ENCODE peak calls at places on chromosomes 7 and 10, in six cellular contexts. W is IMR-90, Y is uterus, Z is PC-3, U is dorsolateral prefrontal cortex, E is HL-60. I is an unnamed sample.
A peak's percentile ranks its signal among the peaks of the same experiment; 100 is the strongest.

GRCh38 chr7:155861480-155861868 is 49.2 kb upstream of the SHH start:
- DNase-seq in W (no peak), Y (no peak), Z (peak; percentile 29), U (no peak), E (no peak), I (no peak)

GRCh38 chr7:159328096-159328495 is 183.4 kb upstream of the VIPR2 start:
- DNase-seq in W (no peak), Y (no peak), Z (no peak), U (no peak), E (no peak), I (peak; percentile 2)

GRCh38 chr7:112031689-112032088 is 174.5 kb downstream of the DOCK4 start:
- DNase-seq in W (no peak), Y (no peak), Z (no peak), U (no peak), E (no peak), I (no peak)

GRCh38 chr7:73712773-73713172 is 6.7 kb downstream of the STX1A start:
- DNase-seq in W (no peak), Y (no peak), Z (no peak), U (no peak), E (no peak), I (no peak)

GRCh38 chr10:80196270-80196949 is 8.9 kb downstream of the ANXA11 start:
- DNase-seq in W (peak; percentile 61), Y (no peak), Z (peak; percentile 100), U (no peak), E (no peak), I (no peak)

GRCh38 chr7:55432937-55433784 is 68.0 kb downstream of the LANCL2 start:
- DNase-seq in W (peak; percentile 59), Y (no peak), Z (peak; percentile 66), U (no peak), E (no peak), I (peak; percentile 61)

GRCh38 chr10:52663161-52663560 is 109.4 kb downstream of the MBL2 start:
- DNase-seq in W (no peak), Y (no peak), Z (no peak), U (no peak), E (no peak), I (no peak)

GRCh38 chr7:114151777-114152176 is 233.0 kb upstream of the PPP1R3A start:
- DNase-seq in W (no peak), Y (no peak), Z (no peak), U (no peak), E (no peak), I (no peak)

GRCh38 chr7:21828846-21829245 is 116.9 kb downstream of the CDCA7L start:
- DNase-seq in W (no peak), Y (no peak), Z (no peak), U (no peak), E (no peak), I (no peak)

GRCh38 chr10:79269443-79269842 is 77.8 kb upstream of the PPIF start:
- DNase-seq in W (no peak), Y (no peak), Z (no peak), U (no peak), E (no peak), I (no peak)

GRCh38 chr10:24415455-24416169 is 206.7 kb downstream of the KIAA1217 start:
- DNase-seq in W (peak; percentile 22), Y (peak; percentile 68), Z (peak; percentile 3), U (peak; percentile 67), E (no peak), I (peak; percentile 58)

GRCh38 chr7:93117852-93118530 is at the start of gene SAMD9:
- DNase-seq in W (peak; percentile 77), Y (peak; percentile 39), Z (peak; percentile 83), U (no peak), E (peak; percentile 8), I (peak; percentile 87)

GRCh38 chr10:5977471-5978370 is at the start of gene IL15RA:
- DNase-seq in W (peak; percentile 72), Y (peak; percentile 73), Z (peak; percentile 77), U (peak; percentile 50), E (no peak), I (peak; percentile 64)

GRCh38 chr7:73968511-73968910 is 59.5 kb upstream of the ELN start:
- DNase-seq in W (no peak), Y (no peak), Z (no peak), U (no peak), E (no peak), I (no peak)

GRCh38 chr10:70672993-70673928 is 955 bp downstream of the ADAMTS14 start:
- DNase-seq in W (peak; percentile 75), Y (peak; percentile 65), Z (peak; percentile 92), U (peak; percentile 19), E (no peak), I (peak; percentile 93)

GRCh38 chr10:79492256-79492655 is 20.1 kb upstream of the EIF5AL1 start:
- DNase-seq in W (no peak), Y (no peak), Z (no peak), U (no peak), E (no peak), I (no peak)

GRCh38 chr7:92717982-92718716 is 118.2 kb downstream of the CDK6 start:
- DNase-seq in W (peak; percentile 57), Y (peak; percentile 25), Z (peak; percentile 70), U (peak; percentile 58), E (no peak), I (peak; percentile 55)

GRCh38 chr7:2028733-2029132 is 204.0 kb downstream of the MAD1L1 start:
- DNase-seq in W (no peak), Y (no peak), Z (no peak), U (no peak), E (no peak), I (no peak)

GRCh38 chr7:159012353-159013069 is 132.2 kb downstream of the VIPR2 start:
- DNase-seq in W (no peak), Y (no peak), Z (peak; percentile 67), U (no peak), E (no peak), I (no peak)

GRCh38 chr10:131726460-131726861 is 174.3 kb upstream of the PPP2R2D start:
- DNase-seq in W (no peak), Y (peak; percentile 46), Z (no peak), U (peak; percentile 63), E (no peak), I (no peak)

GRCh38 chr10:10498781-10499180 is 518.9 kb upstream of the CELF2 start:
- DNase-seq in W (peak; percentile 62), Y (no peak), Z (no peak), U (no peak), E (no peak), I (peak; percentile 88)

GRCh38 chr7:22154130-22154529 is 202.8 kb downstream of the RAPGEF5 start:
- DNase-seq in W (no peak), Y (no peak), Z (no peak), U (no peak), E (no peak), I (peak; percentile 34)

GRCh38 chr10:91604936-91605534 is 27.8 kb downstream of the PPP1R3C start:
- DNase-seq in W (peak; percentile 79), Y (no peak), Z (peak; percentile 67), U (no peak), E (no peak), I (peak; percentile 57)

GRCh38 chr7:112149734-112150133 is 56.5 kb downstream of the DOCK4 start:
- DNase-seq in W (no peak), Y (no peak), Z (no peak), U (no peak), E (no peak), I (no peak)

GRCh38 chr7:23462846-23463245 is 7.4 kb downstream of the IGF2BP3 start:
- DNase-seq in W (peak; percentile 67), Y (no peak), Z (peak; percentile 61), U (no peak), E (no peak), I (peak; percentile 72)

GRCh38 chr7:101538596-101539459 is 90.3 kb downstream of the MYL10 start:
- DNase-seq in W (peak; percentile 37), Y (peak; percentile 34), Z (peak; percentile 62), U (no peak), E (peak; percentile 13), I (peak; percentile 52)

GRCh38 chr7:41108821-41109220 is 594.1 kb downstream of the INHBA start:
- DNase-seq in W (no peak), Y (no peak), Z (peak; percentile 43), U (no peak), E (no peak), I (no peak)

GRCh38 chr7:106848851-106849442 is 16.1 kb upstream of the PIK3CG start:
- DNase-seq in W (peak; percentile 91), Y (no peak), Z (peak; percentile 51), U (no peak), E (no peak), I (peak; percentile 39)

GRCh38 chr10:5550621-5551530 is 26.1 kb downstream of the CALML3 start:
- DNase-seq in W (peak; percentile 53), Y (no peak), Z (peak; percentile 56), U (no peak), E (no peak), I (no peak)

GRCh38 chr7:150753826-150754603 is 16.8 kb downstream of the GIMAP5 start:
- DNase-seq in W (no peak), Y (no peak), Z (peak; percentile 11), U (no peak), E (no peak), I (peak; percentile 6)

GRCh38 chr10:94858022-94858421 is 80.4 kb upstream of the CYP2C9 start:
- DNase-seq in W (no peak), Y (no peak), Z (no peak), U (no peak), E (no peak), I (no peak)

GRCh38 chr7:132485600-132486594 is 90.4 kb downstream of the PLXNA4 start:
- DNase-seq in W (no peak), Y (peak; percentile 69), Z (no peak), U (no peak), E (no peak), I (peak; percentile 2)

DNA sequence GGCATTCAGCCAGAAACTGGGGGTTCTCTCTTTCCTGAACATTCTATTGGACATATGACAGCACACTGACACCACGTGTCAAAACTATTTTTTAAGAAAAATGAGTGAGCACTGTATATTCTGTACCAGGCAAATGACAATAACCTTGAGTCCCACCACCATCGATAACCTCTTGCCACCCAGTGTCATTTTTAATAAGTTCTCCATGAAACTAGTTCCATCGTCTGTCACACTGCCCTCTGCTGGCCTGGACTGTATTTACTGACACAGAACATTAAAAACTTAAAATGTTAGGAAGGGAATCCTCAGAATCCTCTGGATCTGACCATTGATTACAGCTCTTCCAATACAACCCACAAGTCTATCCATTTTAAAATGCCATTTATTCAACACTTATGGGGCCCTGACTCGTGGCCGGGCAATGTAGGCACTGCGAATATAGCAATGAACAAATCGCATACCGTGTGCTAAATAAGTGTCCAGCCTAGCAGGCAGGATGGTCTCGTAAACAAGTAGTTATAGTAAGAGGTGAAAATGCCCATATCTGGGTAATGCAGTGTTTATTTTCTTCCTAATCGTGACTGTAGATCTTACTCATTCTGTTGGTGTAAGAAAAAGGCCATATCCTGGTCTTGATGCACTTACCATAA is 35.9 kb upstream of the CACNB2 start:
- DNase-seq in W (peak; percentile 43), Y (peak; percentile 41), Z (peak; percentile 52), U (peak; percentile 32), E (no peak), I (peak; percentile 64)
- H3K4me3 ChIP-seq in W (no peak overlapping the region), Y (no peak overlapping the region), Z (no peak overlapping the region), U (no peak overlapping the region), E (no peak overlapping the region), I (no peak overlapping the region)

GRCh38 chr10:3468919-3469638 is 296.5 kb upstream of the PITRM1 start:
- DNase-seq in W (peak; percentile 96), Y (peak; percentile 63), Z (peak; percentile 83), U (no peak), E (no peak), I (peak; percentile 97)
- H3K4me3 ChIP-seq in W (no peak overlapping the region), Y (no peak overlapping the region), Z (peak overlapping the region; percentile 54), U (no peak overlapping the region), E (no peak overlapping the region), I (no peak overlapping the region)

GRCh38 chr10:122954731-122955050 is 664 bp upstream of the C10orf88 start:
- DNase-seq in W (no peak), Y (no peak), Z (no peak), U (peak; percentile 6), E (no peak), I (no peak)
- H3K4me3 ChIP-seq in W (peak overlapping the region; percentile 44), Y (peak overlapping the region; percentile 95), Z (peak overlapping the region; percentile 91), U (peak overlapping the region; percentile 91), E (no peak overlapping the region), I (peak overlapping the region; percentile 92)

GRCh38 chr10:130300608-130301025 is 164.4 kb downstream of the GLRX3 start:
- DNase-seq in W (no peak), Y (no peak), Z (no peak), U (no peak), E (no peak), I (no peak)
- H3K4me3 ChIP-seq in W (peak overlapping the region; percentile 18), Y (peak overlapping the region; percentile 26), Z (no peak overlapping the region), U (peak overlapping the region; percentile 41), E (no peak overlapping the region), I (no peak overlapping the region)